ENCODE peak calls at places on chromosome 17, in four cellular contexts. B, K, Q and N are unnamed samples.

GRCh38 chr17:72336026-72336803 is 215.4 kb downstream of the SOX9 start:
- DNase-seq in B (no peak), K (no peak), Q (no peak), N (no peak)

GRCh38 chr17:29615048-29615385 is 7.7 kb downstream of the CORO6 start:
- DNase-seq in K (peak; percentile 79), B (no peak), Q (peak; percentile 61), N (no peak)

GRCh38 chr17:74512041-74512440 is 19.2 kb downstream of the CD300LB start:
- DNase-seq in B (peak; percentile 41), K (no peak), Q (peak; percentile 9), N (no peak)

GRCh38 chr17:7992516-7992915 is 9.9 kb upstream of the GUCY2D start:
- DNase-seq in K (no peak), Q (no peak), B (no peak), N (no peak)

GRCh38 chr17:67281053-67281452 is 36.1 kb upstream of the HELZ start:
- DNase-seq in Q (no peak), B (no peak), K (no peak), N (no peak)

GRCh38 chr17:19723967-19724366 is 7.6 kb upstream of the SLC47A2 start:
- DNase-seq in Q (no peak), B (no peak), K (no peak), N (no peak)

GRCh38 chr17:44604149-44605115 is 47.1 kb downstream of the FZD2 start:
- DNase-seq in Q (no peak), K (no peak), B (no peak), N (no peak)

GRCh38 chr17:79671387-79671752 is 59.4 kb upstream of the ENPP7 start:
- DNase-seq in Q (no peak), B (no peak), K (no peak), N (no peak)

GRCh38 chr17:56761387-56761786 is 72.3 kb downstream of the C17orf67 start:
- DNase-seq in K (no peak), Q (no peak), B (no peak), N (no peak)

GRCh38 chr17:46831573-46832305 is 13.2 kb upstream of the WNT3 start:
- DNase-seq in B (no peak), Q (no peak), K (no peak), N (no peak)

GRCh38 chr17:68572138-68572842 is 28.9 kb downstream of the FAM20A start:
- DNase-seq in K (no peak), B (no peak), Q (no peak), N (no peak)

GRCh38 chr17:71423871-71424546 is 696.8 kb upstream of the SOX9 start:
- DNase-seq in K (no peak), B (no peak), Q (no peak), N (no peak)

GRCh38 chr17:53525590-53525989 is 297.1 kb upstream of the KIF2B start:
- DNase-seq in Q (no peak), B (no peak), K (no peak), N (no peak)
- H3K27ac ChIP-seq in Q (no peak overlapping the region), B (no peak overlapping the region), K (no peak overlapping the region), N (no peak overlapping the region)

DNA sequence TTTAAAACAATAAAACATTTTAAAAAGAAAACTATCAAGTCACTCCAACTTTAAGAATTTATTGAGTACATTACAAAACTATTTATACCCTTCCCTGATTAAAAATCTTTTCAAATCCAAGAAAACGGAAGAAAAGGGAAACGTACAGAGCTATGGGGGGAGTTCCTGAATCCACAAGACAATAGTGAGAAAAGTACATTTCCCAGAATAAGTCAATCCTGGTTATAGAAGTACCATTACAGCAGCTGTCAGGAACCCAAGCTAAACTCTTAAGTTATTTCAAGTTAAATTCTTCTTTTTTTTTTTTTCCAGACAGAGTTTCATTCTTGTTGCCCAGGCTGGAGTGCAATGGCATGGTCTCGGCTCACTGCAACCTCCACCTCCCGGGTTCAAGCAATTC is 45.7 kb downstream of the SPOP start:
- DNase-seq in K (no peak), B (no peak), Q (no peak), N (no peak)
- H3K27ac ChIP-seq in K (no peak overlapping the region), B (no peak overlapping the region), Q (no peak overlapping the region), N (no peak overlapping the region)

GRCh38 chr17:62963296-62963695 is 2.7 kb upstream of the TANC2 start:
- DNase-seq in Q (no peak), K (no peak), B (no peak), N (no peak)
- H3K27ac ChIP-seq in Q (no peak overlapping the region), K (no peak overlapping the region), B (no peak overlapping the region), N (no peak overlapping the region)

GRCh38 chr17:82031303-82031884 is at the start of gene RAC3:
- DNase-seq in K (no peak), B (no peak), Q (no peak), N (no peak)

GRCh38 chr17:82030470-82031302 is 792 bp upstream of the RAC3 start:
- DNase-seq in Q (peak; percentile 75), K (peak; percentile 84), B (peak; percentile 94), N (peak; percentile 74)

GRCh38 chr17:82029990-82030469 is 1.4 kb upstream of the RAC3 start:
- DNase-seq in B (no peak), K (no peak), Q (no peak), N (no peak)

GRCh38 chr17:82033359-82034085 is 2.0 kb downstream of the RAC3 start:
- DNase-seq in K (no peak), B (no peak), Q (no peak), N (no peak)

DNA sequence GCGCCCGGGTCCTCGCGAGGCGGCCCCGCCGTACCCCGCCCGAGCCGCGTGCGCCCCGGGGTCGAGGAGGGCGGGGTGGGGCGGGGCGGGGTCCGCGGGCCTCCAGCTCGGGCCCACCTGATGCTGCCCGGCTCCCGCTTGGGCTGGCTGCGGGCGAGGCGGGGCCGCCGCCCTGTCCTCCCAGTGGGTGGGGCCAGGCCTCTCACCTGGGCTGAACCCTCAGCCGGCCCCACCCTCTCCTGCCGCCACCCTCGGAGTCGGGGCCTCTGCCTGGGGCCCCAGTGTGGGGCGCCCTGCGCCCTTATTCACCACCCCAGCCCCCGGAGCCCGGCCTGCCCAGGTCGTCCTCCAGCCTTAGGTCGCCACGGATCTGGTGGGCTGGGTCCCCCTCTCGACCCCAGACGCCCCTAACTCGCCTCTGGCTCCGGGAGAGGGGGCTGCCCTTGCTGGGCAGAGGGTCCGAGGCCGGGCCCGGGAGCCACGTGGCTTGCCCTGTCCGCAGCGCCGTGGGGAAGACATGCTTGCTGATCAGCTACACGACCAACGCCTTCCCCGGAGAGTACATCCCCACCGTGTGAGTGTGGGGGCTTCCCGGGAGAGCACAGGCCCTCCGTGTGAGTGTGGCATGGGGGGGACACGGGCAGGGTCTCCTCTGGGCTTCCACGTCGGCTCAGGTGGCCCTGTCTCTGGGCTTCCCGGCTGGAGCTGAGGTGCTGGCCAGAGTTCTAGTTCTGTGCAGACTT is 578 bp downstream of the RAC3 start:
- DNase-seq in K (no peak), B (no peak), Q (peak; percentile 27), N (no peak)
- H3K27ac ChIP-seq in K (no peak overlapping the region), B (no peak overlapping the region), Q (no peak overlapping the region), N (no peak overlapping the region)

DNA sequence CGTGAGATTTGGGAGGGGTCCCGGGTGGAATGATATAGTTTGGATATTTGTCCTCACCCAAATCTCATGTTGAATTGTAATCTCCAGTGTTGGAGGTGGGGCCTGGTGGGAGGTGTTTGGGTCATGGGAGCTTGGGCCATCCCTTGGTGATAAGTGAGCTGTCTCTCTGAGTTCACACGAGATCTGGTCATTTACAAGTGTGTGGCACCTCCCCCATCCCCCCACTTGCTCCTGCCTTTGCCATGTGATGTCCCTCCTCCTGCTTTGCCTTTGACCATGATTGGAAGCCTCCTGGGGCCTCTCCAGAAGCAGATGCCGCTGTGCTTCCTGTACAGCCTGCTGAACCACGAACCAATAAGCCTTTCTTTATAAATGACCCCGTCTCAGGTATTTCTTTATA is 21.3 kb upstream of the BAIAP2 start:
- DNase-seq in B (no peak), Q (no peak), K (no peak), N (no peak)
- H3K27ac ChIP-seq in B (no peak overlapping the region), Q (no peak overlapping the region), K (no peak overlapping the region), N (no peak overlapping the region)

DNA sequence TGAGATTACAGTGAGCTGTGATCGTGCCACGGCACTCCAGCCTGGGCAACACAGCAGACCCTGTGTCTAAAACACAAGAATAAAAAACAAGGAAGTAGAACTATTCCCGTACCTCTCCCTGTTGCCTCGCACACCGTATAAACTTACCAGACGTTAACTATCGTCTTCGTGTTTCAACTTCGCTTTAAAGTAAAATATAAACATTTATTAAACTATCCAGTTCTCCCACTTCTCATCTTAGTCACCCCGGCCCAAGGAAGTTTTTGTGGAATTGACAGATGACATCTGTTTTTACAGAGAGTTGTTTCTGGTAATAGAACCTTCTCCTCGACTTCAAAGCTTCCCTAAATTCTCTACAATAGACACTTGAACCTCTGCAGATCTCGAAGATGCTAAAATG is 83.1 kb downstream of the NXN start:
- DNase-seq in K (no peak), Q (no peak), B (no peak), N (no peak)
- H3K27ac ChIP-seq in K (no peak overlapping the region), Q (peak overlapping the region; percentile 64), B (no peak overlapping the region), N (no peak overlapping the region)

GRCh38 chr17:27548369-27548768 is 82.6 kb upstream of the LGALS9 start:
- DNase-seq in Q (no peak), B (no peak), K (no peak), N (no peak)
- H3K27ac ChIP-seq in Q (no peak overlapping the region), B (no peak overlapping the region), K (no peak overlapping the region), N (no peak overlapping the region)

DNA sequence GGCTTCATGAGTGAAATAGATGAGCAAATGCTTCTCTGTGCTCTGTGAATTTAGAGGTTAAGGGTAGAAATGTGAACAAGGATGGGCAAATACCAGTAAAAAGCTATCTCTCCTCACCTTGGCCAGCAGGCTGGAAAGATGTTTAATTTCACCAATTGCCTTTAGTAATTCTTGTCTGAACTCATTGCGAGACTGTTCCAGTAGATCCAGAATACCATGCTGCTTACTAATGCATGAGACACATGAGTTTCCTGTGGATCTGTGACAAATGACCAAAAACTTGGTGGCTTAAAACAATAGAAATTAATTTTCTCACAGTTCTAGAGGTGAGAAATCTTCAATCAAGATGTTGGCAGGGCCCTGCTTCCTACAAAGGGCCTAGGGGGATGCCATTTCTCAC is 9.3 kb upstream of the ZNF624 start:
- DNase-seq in B (no peak), Q (no peak), K (no peak), N (no peak)
- H3K27ac ChIP-seq in B (no peak overlapping the region), Q (no peak overlapping the region), K (no peak overlapping the region), N (no peak overlapping the region)

GRCh38 chr17:65057520-65058075 is 1.1 kb upstream of the GNA13 start:
- DNase-seq in Q (no peak), K (no peak), B (no peak), N (no peak)

GRCh38 chr17:65060855-65061254 is 4.3 kb upstream of the GNA13 start:
- DNase-seq in Q (no peak), B (no peak), K (no peak), N (no peak)

GRCh38 chr17:65058151-65058550 is 1.6 kb upstream of the GNA13 start:
- DNase-seq in Q (no peak), K (no peak), B (no peak), N (no peak)

GRCh38 chr17:65055708-65056638 is 567 bp downstream of the GNA13 start:
- DNase-seq in K (peak; percentile 37), B (peak; percentile 87), Q (peak; percentile 68), N (peak; percentile 49)

GRCh38 chr17:65058615-65059014 is 2.1 kb upstream of the GNA13 start:
- DNase-seq in K (no peak), B (no peak), Q (no peak), N (no peak)
- H3K27ac ChIP-seq in K (no peak overlapping the region), B (peak overlapping the region; percentile 91), Q (peak overlapping the region; percentile 100), N (no peak overlapping the region)